ENCODE peak calls at places on chromosomes 2 and 18, in five cellular contexts. T, S, O, E and B are unnamed samples.

GRCh38 chr2:19358242-19359020 is at the start of gene OSR1:
- DNase-seq in O (peak), S (peak), E (peak), T (no peak), B (no peak)

GRCh38 chr2:168564641-168565040 is 108.6 kb downstream of the CERS6 start:
- DNase-seq in E (no peak), O (no peak), S (no peak), T (no peak), B (no peak)

GRCh38 chr2:102258386-102259074 is 52.8 kb upstream of the IL1RL1 start:
- DNase-seq in T (no peak), E (no peak), S (no peak), O (peak), B (no peak)

GRCh38 chr2:229300814-229301213 is 29.7 kb upstream of the PID1 start:
- DNase-seq in S (no peak), T (no peak), O (no peak), E (no peak), B (no peak)

GRCh38 chr2:217978536-217979150 is 24.2 kb downstream of the TNS1 start:
- DNase-seq in E (peak), S (peak), T (no peak), O (no peak), B (no peak)

GRCh38 chr2:52933878-52934277 is 833.7 kb upstream of the CHAC2 start:
- DNase-seq in S (no peak), E (no peak), O (no peak), T (no peak), B (no peak)

GRCh38 chr2:18910843-18911242 is 321.5 kb upstream of the NT5C1B start:
- DNase-seq in E (no peak), S (no peak), O (peak), T (no peak), B (no peak)

GRCh38 chr2:160730296-160730995 is 236.8 kb upstream of the RBMS1 start:
- DNase-seq in S (no peak), E (no peak), T (no peak), O (no peak), B (no peak)

GRCh38 chr2:48856657-48857056 is 101.1 kb upstream of the LHCGR start:
- DNase-seq in E (no peak), S (no peak), O (no peak), T (no peak), B (no peak)

GRCh38 chr18:46621111-46621766 is 35.8 kb downstream of the LOXHD1 start:
- DNase-seq in S (no peak), T (no peak), O (no peak), E (no peak), B (no peak)

GRCh38 chr2:129880309-129880708 is 99.2 kb upstream of the RAB6C start:
- DNase-seq in E (no peak), T (no peak), O (no peak), S (no peak), B (no peak)

GRCh38 chr2:143034292-143035074 is 94.7 kb upstream of the ARHGAP15 start:
- DNase-seq in T (no peak), S (peak), O (peak), E (peak), B (peak)

GRCh38 chr2:179344280-179344961 is 79.8 kb upstream of the SESTD1 start:
- DNase-seq in O (no peak), S (no peak), T (no peak), E (no peak), B (no peak)

GRCh38 chr2:170715062-170715931 is at the start of gene SP5:
- DNase-seq in S (peak), T (peak), O (no peak), E (peak), B (peak)

GRCh38 chr2:14944562-14945346 is 312.2 kb downstream of the LRATD1 start:
- DNase-seq in O (no peak), E (no peak), S (no peak), T (no peak), B (peak)

GRCh38 chr2:214127178-214127970 is 283.5 kb upstream of the VWC2L start:
- DNase-seq in S (no peak), E (no peak), O (peak), T (no peak), B (no peak)

GRCh38 chr18:55651236-55651635 is 63.2 kb upstream of the TCF4 start:
- DNase-seq in E (no peak), T (no peak), O (no peak), S (no peak), B (no peak)

GRCh38 chr2:188647671-188648070 is 326.5 kb upstream of the COL3A1 start:
- DNase-seq in O (no peak), T (no peak), E (no peak), S (no peak), B (no peak)

GRCh38 chr18:48802543-48803428 is 148.0 kb downstream of the SMAD7 start:
- DNase-seq in S (no peak), T (peak), O (no peak), E (no peak), B (no peak)

GRCh38 chr2:148812306-148812705 is 62.7 kb upstream of the KIF5C start:
- DNase-seq in O (peak), S (no peak), T (no peak), E (peak), B (no peak)

GRCh38 chr2:75513616-75514170 is 47.0 kb downstream of the EVA1A start:
- DNase-seq in O (no peak), S (no peak), E (no peak), T (no peak), B (no peak)

GRCh38 chr2:73156539-73157124 is 43.9 kb upstream of the RAB11FIP5 start:
- DNase-seq in O (peak), S (peak), E (peak), T (peak), B (peak)

GRCh38 chr2:36322108-36322507 is 33.5 kb upstream of the CRIM1 start:
- DNase-seq in O (no peak), S (no peak), E (no peak), T (no peak), B (peak)

GRCh38 chr2:75483878-75484277 is 76.9 kb downstream of the EVA1A start:
- DNase-seq in T (no peak), E (no peak), S (no peak), O (no peak), B (no peak)

GRCh38 chr18:26386002-26386401 is 159.8 kb downstream of the TAF4B start:
- DNase-seq in O (peak), E (no peak), T (no peak), S (no peak), B (no peak)

GRCh38 chr2:222709191-222709891 is 37.9 kb downstream of the MOGAT1 start:
- DNase-seq in S (peak), E (no peak), T (peak), O (peak), B (no peak)

GRCh38 chr18:74748809-74749208 is 151.1 kb downstream of the ZNF407 start:
- DNase-seq in E (no peak), T (no peak), O (no peak), S (no peak), B (no peak)

GRCh38 chr2:17592731-17593409 is 52.4 kb downstream of the VSNL1 start:
- DNase-seq in O (no peak), E (no peak), T (no peak), S (no peak), B (no peak)

GRCh38 chr18:24677011-24677410 is 216.6 kb downstream of the HRH4 start:
- DNase-seq in O (peak), T (no peak), S (no peak), E (no peak), B (no peak)

GRCh38 chr2:64760131-64760530 is 106.4 kb upstream of the SERTAD2 start:
- DNase-seq in T (no peak), E (no peak), S (no peak), O (no peak), B (no peak)

GRCh38 chr2:206164261-206164862 is 4.7 kb downstream of the EEF1B2 start:
- DNase-seq in T (no peak), E (peak), S (peak), O (peak), B (peak)

GRCh38 chr18:43574974-43575373 is 297.7 kb upstream of the SYT4 start:
- DNase-seq in E (no peak), T (no peak), O (no peak), S (no peak), B (no peak)

GRCh38 chr18:11520536-11520935 is 88.9 kb upstream of the SLC35G4 start:
- DNase-seq in O (no peak), E (no peak), S (no peak), T (no peak), B (no peak)

GRCh38 chr2:188937228-188938220 is 36.6 kb upstream of the COL3A1 start:
- DNase-seq in T (no peak), O (peak), S (no peak), E (no peak), B (no peak)

GRCh38 chr18:21134895-21135294 is 23.3 kb upstream of the ROCK1 start:
- DNase-seq in O (no peak), E (no peak), T (no peak), S (no peak), B (no peak)

GRCh38 chr18:48181857-48182430 is 227.2 kb downstream of the ZBTB7C start:
- DNase-seq in E (no peak), T (no peak), S (no peak), O (no peak), B (no peak)

DNA sequence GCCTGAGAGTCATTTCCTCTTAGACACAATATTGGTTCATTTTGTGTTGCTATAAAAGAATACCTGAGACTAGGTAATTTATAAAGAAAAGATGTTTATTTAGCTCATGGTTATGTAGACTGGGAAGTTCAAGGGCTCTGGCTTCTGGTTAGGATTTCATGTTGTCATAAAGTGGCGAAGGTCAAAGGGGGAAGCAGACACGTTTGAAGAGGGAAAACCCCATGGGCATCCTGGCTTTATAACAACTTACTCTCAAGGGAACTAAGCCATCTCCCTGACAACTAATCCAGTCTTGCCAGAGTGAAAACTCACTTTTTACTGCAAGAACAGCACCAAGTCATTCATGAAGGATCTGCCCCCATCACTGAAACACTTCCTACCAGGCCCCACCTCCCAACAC is 89.7 kb upstream of the RNF152 start:
- DNase-seq in E (no peak), S (no peak), T (no peak), O (no peak), B (no peak)
- TF ChIP-seq CTCF in E (no peak), S (no peak), T (no peak), O (no peak), B (no peak)

GRCh38 chr18:44579028-44579692 is 101.5 kb upstream of the SETBP1 start:
- DNase-seq in T (no peak), O (no peak), E (no peak), S (no peak), B (no peak)
- TF ChIP-seq CTCF in T (peak), O (peak), E (no peak), S (peak), B (peak)

GRCh38 chr2:54249629-54250028 is 6.4 kb downstream of the TSPYL6 start:
- DNase-seq in O (no peak), S (no peak), T (no peak), E (no peak), B (no peak)

GRCh38 chr2:54256091-54256694 is at the start of gene TSPYL6:
- DNase-seq in T (no peak), O (no peak), E (no peak), S (no peak), B (no peak)

GRCh38 chr2:54258171-54258570 is 2.1 kb upstream of the TSPYL6 start:
- DNase-seq in S (no peak), O (no peak), E (no peak), T (no peak), B (no peak)

GRCh38 chr2:54255230-54256090 is 569 bp downstream of the TSPYL6 start:
- DNase-seq in O (no peak), S (no peak), T (no peak), E (no peak), B (no peak)

GRCh38 chr2:54254180-54254579 is 1.8 kb downstream of the TSPYL6 start:
- DNase-seq in T (no peak), S (no peak), O (no peak), E (no peak), B (no peak)
- TF ChIP-seq CTCF in T (no peak), S (no peak), O (no peak), E (no peak), B (no peak)

GRCh38 chr2:98359986-98360385 is 13.7 kb downstream of the CNGA3 start:
- DNase-seq in T (no peak), O (no peak), S (no peak), E (no peak), B (no peak)
- TF ChIP-seq CTCF in T (no peak), O (no peak), S (no peak), E (no peak), B (no peak)

GRCh38 chr2:26770986-26771586 is 7.0 kb downstream of the SLC35F6 start:
- DNase-seq in T (no peak), O (peak), E (peak), S (no peak), B (peak)
- TF ChIP-seq CTCF in T (peak), O (peak), E (no peak), S (peak), B (peak)

GRCh38 chr18:30727849-30728248 is 314.7 kb downstream of the DSC3 start:
- DNase-seq in T (no peak), O (no peak), E (no peak), S (no peak), B (no peak)
- TF ChIP-seq CTCF in T (no peak), O (no peak), E (no peak), S (no peak), B (no peak)

DNA sequence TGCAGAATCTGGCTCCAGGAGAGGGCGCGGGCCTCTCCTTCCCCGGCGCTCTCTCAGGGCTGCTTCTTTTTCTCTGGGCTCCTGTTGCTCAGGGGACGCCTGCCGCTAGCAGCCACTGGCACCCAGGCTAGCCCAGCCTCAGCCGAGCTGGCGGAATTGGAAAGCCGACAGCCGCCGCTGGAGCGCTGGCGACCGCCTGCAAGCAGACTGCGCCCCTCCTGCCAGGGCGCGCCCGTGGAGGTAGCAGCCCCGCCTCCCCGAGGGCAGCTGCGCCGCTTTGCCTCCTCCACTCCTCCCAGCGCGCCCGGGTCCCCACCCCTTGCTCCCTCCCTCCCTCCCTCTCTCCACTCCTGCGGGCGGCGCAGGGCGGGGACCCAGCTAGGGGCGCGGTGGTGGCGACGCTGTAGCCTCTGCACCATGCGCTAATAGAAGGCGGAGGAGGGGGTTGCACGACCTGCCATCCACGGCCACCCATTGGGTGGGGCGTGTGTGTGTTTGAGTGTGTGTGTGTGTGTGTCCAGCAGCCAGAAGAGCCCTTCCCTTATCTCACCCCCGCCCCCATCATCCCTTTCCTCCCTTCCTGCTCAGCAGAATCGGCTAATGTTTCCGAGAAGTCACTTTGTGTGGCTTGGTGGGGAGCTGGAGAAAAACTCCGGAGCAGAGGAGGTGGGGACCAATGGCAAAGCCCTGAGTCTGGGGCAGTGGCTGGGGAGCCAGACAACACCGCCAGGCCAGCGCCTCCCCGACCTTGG is at the start of gene SCN9A:
- DNase-seq in S (peak), O (peak), E (peak), T (peak), B (peak)
- TF ChIP-seq CTCF in S (peak), O (no peak), E (no peak), T (no peak), B (no peak)

GRCh38 chr2:112584134-112584890 is at the start of gene CHCHD5:
- DNase-seq in E (peak), S (peak), T (peak), O (peak), B (peak)
- TF ChIP-seq CTCF in E (peak), S (peak), T (peak), O (no peak), B (no peak)

DNA sequence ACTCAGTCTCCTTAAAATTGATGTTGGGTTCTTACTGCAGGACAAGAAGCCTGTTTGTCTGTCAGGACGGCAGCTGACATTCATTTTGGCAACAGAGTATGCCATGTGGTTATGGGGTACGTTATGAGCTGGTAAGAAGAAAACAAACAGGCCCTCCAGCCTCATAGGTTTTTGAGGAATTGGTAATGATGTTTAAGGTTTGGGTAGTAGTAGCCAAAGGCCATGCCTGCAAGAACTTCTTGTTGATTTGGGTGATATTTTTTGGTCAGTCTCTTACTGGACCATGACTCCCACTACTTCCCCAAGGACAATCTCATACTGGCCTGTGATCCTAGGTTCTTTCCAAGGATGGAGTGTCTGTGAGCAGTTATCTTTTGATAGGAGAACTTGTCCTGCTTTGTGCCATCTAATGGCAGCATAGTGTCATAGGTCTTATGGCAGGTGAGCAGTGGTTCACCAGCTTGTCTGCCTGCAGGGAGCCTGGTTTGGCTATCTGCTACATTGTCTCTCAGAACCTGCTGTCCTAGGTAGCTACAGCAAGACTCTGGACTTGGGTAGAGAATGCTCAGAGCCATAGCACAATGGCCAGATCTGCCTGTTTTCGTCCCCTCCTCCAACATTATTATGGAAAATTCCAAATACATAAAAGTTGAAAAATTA is 28.1 kb downstream of the AGFG1 start:
- DNase-seq in O (no peak), E (no peak), S (no peak), T (no peak), B (no peak)
- TF ChIP-seq CTCF in O (no peak), E (no peak), S (no peak), T (no peak), B (no peak)

DNA sequence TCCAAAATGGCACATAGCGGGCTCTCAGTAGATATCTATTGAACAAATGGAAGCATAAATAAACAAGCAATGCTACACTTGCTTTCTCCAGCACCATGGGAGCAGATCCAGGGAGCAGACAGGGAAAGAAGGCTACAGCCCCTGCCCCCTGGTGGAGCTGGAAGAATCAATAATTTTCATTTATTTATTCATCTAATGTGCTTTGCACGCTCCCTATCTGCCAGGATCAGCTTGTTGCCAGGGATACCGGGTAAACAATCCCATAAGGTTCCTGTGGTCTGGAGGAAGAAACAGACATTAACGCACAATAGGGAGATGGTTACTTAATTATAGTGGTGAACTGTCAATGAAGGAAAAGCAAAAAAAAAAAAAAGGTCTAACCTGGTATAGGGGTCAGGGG is 40.1 kb upstream of the CLASP1 start:
- DNase-seq in S (peak), O (peak), T (no peak), E (no peak), B (peak)
- TF ChIP-seq CTCF in S (peak), O (peak), T (peak), E (no peak), B (no peak)